ENCODE peak calls at places on chromosomes 16 and 17, in five cellular contexts. R, K, T, N and C are unnamed samples. For H3K4me1, the result is how much of the 10 kb centered on the place peaks cover.

GRCh38 chr16:15535772-15536171 is 101.4 kb downstream of the BMERB1 start:
- DNase-seq in R (no peak), K (no peak), T (no peak), N (no peak), C (no peak)

GRCh38 chr16:27239026-27239425 is 29.5 kb downstream of the NSMCE1 start:
- DNase-seq in N (no peak), K (no peak), T (peak), R (no peak), C (no peak)

GRCh38 chr17:69502488-69502887 is 88.0 kb downstream of the MAP2K6 start:
- DNase-seq in K (no peak), R (no peak), T (no peak), N (no peak), C (no peak)

GRCh38 chr16:89476379-89476778 is 14.0 kb downstream of the ANKRD11 start:
- DNase-seq in K (no peak), T (no peak), N (no peak), R (peak), C (no peak)

GRCh38 chr16:78489072-78489471 is 389.6 kb downstream of the WWOX start:
- DNase-seq in K (no peak), N (no peak), R (no peak), T (no peak), C (no peak)

GRCh38 chr17:50128441-50129302 is 1.3 kb downstream of the SAMD14 start:
- DNase-seq in T (no peak), R (no peak), K (no peak), N (no peak), C (no peak)

GRCh38 chr17:2972749-2973148 is 90.7 kb downstream of the OR1D5 start:
- DNase-seq in K (no peak), T (no peak), R (no peak), N (no peak), C (no peak)

GRCh38 chr17:30112794-30113193 is 3.8 kb upstream of the NSRP1 start:
- DNase-seq in N (no peak), K (no peak), R (no peak), T (no peak), C (no peak)

GRCh38 chr17:42053701-42054100 is 3.3 kb upstream of the C17orf113 start:
- DNase-seq in T (no peak), K (no peak), N (no peak), R (no peak), C (no peak)

GRCh38 chr17:9818760-9819159 is 3.1 kb downstream of the GSG1L2 start:
- DNase-seq in T (no peak), R (no peak), K (no peak), N (no peak), C (no peak)

GRCh38 chr16:31382485-31383161 is 10.5 kb upstream of the ITGAD start:
- DNase-seq in R (peak), K (peak), N (no peak), T (peak), C (peak)

GRCh38 chr17:72388765-72389473 is 268.1 kb downstream of the SOX9 start:
- DNase-seq in R (peak), K (no peak), T (no peak), N (no peak), C (no peak)

GRCh38 chr17:41521574-41522261 is 3.0 kb upstream of the KRT15 start:
- DNase-seq in T (no peak), K (no peak), N (no peak), R (peak), C (peak)

GRCh38 chr17:32822996-32823395 is 53.9 kb downstream of the MYO1D start:
- DNase-seq in T (no peak), K (no peak), N (no peak), R (no peak), C (no peak)

GRCh38 chr17:62611308-62611707 is 16.2 kb upstream of the MRC2 start:
- DNase-seq in N (no peak), T (no peak), R (no peak), K (no peak), C (no peak)

GRCh38 chr17:41812176-41813038 is at the start of gene FKBP10:
- DNase-seq in R (peak), T (peak), N (peak), K (no peak), C (peak)

GRCh38 chr16:22318690-22319358 is 21.6 kb downstream of the POLR3E start:
- DNase-seq in K (peak), T (no peak), R (peak), N (no peak), C (no peak)

GRCh38 chr16:48231675-48232214 is 12.4 kb upstream of the LONP2 start:
- DNase-seq in K (no peak), T (no peak), R (peak), N (no peak), C (no peak)

DNA sequence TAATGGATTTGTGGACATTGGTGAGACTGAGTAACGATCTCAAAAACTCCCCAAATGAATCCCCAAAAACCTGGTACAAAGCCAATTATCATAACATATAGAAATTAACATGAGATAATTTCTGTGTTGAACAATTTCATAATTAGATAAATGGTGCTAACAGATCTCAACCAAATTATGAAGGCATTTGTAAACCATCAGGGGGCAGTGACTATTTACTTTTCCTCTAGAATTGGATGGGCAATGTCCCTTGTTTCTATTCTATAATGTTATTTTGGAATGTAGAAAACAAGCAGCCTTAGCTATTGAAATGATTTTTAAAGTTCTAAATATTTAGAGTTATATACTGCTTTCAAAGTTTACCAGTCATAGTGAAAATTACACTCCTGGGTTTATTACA is 57.8 kb downstream of the MYH10 start:
- DNase-seq in R (no peak), T (no peak), K (no peak), N (no peak), C (no peak)
- TF ChIP-seq CTCF in R (no peak), T (no peak), K (no peak), N (no peak), C (no peak)

DNA sequence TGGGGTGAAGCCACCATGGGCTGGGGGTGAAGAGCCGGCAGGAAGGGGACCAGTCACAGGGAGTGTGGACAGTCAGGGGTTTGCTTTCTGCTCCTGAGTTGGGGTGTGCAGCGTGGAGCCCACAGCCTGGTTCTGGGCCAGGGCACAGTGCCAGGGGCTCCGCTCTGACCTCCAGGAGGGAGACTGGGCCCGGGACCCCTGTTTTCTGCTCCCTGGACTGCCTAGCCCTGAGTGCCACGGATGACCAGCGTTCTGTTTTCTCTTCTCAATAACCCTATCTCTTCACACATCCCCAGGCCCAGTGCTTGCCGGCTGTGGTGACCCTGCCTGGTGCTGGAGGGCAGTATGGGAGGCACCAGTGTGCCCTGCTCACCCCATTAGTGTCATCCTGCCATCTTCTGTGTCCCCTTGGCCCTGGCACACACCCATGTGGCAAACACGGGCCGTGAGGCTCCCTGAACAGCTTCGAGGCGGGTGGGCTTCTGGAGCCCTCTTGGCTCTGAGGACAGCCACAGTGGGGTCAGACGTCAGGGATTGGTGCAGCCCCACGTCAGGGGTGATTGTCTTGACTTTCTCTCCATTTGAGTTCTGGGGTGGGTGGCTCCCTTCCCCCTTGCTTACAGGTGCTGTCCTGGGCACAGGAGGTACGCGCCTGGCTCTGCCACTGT is 1.1 kb downstream of the CEMP1 start:
- DNase-seq in K (peak), R (no peak), T (no peak), N (no peak), C (peak)
- H3K4me1 ChIP-seq in K (under half), R (under half), T (under half), N (under half), C (under half)

GRCh38 chr16:84079664-84080063 is 37.1 kb upstream of the SLC38A8 start:
- DNase-seq in K (no peak), N (no peak), T (no peak), R (no peak), C (no peak)
- TF ChIP-seq CTCF in K (no peak), N (no peak), T (no peak), R (no peak), C (no peak)

DNA sequence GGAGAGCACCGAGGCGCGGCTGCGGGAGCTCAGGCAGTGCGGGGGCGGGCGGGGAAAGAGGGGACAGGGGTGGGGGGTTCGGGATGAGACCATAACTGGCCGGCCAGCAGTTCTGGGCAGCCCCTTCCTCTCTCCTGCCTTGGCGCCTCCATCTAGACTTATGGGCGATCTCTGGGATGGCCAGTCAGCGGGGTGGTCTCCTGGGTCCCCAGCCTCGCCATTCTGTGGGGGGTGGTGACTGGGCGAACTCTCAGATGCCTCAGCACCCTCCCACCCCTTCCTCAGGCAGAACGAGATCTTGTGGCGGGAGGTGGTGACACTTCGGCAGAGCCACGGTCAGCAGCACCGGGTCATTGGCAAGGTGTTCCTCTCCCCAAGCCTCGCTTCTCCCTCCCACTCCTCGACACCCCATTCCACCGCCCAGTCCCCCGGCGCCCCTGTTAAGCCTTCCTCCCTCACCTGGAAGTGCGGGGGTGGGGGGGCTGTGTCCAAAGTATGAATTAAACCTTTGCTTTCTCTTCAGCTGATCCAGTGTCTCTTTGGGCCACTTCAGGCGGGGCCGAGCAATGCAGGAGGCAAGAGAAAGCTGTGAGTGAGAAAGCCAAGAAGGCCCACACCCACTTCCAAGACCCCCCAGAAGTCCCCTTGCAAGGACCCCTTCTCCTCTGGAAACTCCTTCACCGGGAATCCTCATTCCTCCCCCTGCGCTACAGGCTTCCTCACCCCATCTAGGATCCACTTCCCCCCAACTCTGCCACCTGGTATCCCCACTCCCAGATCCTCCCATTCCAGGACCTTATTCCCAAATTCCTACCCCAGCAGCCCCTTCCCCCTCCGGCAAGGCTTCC is 1.7 kb downstream of the HSF4 start:
- DNase-seq in R (no peak), K (peak), T (no peak), N (no peak), C (no peak)
- H3K4me1 ChIP-seq in R (under half), K (under half), T (under half), N (under half), C (half or more)

GRCh38 chr16:24538756-24539294 is 541 bp upstream of the RBBP6 start:
- DNase-seq in T (no peak), N (no peak), R (no peak), K (no peak), C (no peak)

GRCh38 chr16:24537474-24538337 is 1.7 kb upstream of the RBBP6 start:
- DNase-seq in K (no peak), T (no peak), R (no peak), N (no peak), C (no peak)

GRCh38 chr16:24536671-24537070 is 2.7 kb upstream of the RBBP6 start:
- DNase-seq in R (no peak), K (no peak), N (no peak), T (no peak), C (no peak)

GRCh38 chr16:24534634-24535033 is 4.7 kb upstream of the RBBP6 start:
- DNase-seq in N (no peak), T (no peak), K (no peak), R (no peak), C (no peak)

DNA sequence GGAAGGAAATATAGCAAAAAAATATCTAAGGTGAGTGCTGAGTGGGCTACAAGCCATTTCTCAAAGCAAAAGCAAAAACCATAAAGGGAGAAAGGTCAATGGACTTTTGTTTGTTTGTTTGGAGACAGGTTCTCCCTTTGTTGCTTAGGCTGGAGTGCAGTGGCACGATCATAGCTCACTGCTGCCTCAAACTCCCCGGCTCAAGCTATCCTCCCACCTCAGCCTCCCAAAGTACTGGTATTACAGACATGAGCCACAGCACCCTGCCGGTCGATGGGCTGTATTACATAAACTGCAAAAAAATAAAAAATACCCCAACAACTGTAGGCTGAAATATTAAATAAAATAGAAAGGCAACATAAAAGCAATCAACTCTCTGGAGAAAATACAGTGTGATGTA is 3.5 kb upstream of the RBBP6 start:
- DNase-seq in R (no peak), K (no peak), T (no peak), N (no peak), C (no peak)
- TF ChIP-seq CTCF in R (no peak), K (no peak), T (no peak), N (no peak), C (no peak)

GRCh38 chr16:50265716-50266336 is 525 bp upstream of the ADCY7 start:
- DNase-seq in R (no peak), K (peak), T (no peak), N (no peak), C (no peak)

GRCh38 chr16:50265260-50265659 is 1.1 kb upstream of the ADCY7 start:
- DNase-seq in R (no peak), N (no peak), T (no peak), K (peak), C (peak)

GRCh38 chr16:50267151-50267631 is 840 bp downstream of the ADCY7 start:
- DNase-seq in N (no peak), R (no peak), K (peak), T (no peak), C (peak)

GRCh38 chr16:50267651-50268050 is 1.3 kb downstream of the ADCY7 start:
- DNase-seq in N (no peak), K (peak), T (no peak), R (no peak), C (no peak)

DNA sequence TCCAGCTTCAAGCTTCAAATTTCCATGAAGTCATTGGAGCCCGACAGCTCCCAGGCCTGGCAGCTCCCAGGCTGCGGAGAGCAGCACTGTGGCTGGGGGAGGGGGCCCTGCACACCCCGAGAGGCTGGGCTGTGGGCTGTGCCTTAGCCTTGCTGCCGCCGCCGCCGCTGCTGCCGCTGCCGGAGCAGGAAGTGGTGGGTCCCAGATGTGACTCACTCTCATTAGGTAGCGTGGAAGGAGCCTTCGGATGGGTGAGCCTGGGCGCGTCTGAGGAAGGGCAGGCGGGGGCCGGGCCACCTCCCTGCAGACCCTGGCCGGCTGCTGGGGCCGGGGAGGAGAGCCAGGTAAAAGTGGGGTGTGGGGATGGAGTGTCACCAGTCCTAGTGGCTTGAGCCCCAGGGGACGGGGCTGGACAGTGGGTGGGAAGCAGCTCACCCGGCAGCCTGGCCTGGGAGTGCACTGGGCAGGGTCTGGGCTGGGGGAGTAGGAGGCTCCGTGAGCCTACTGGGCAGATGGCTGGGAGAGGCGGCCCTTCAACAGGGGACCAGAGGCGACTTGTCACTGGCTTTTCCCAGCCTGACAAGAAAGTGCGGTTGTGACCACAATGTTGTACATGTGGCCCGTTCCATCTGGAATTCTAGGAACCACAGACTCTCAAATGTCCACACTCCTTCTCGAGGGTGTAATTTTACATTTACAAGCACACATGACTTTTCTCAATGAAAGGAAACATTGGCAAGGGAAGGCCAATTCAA is at the start of gene ADCY7:
- DNase-seq in R (peak), K (peak), T (peak), N (no peak), C (peak)
- H3K4me1 ChIP-seq in R (under half), K (under half), T (under half), N (under half), C (under half)

GRCh38 chr16:67936124-67936875 is at the start of gene PSMB10:
- DNase-seq in K (peak), T (peak), R (peak), N (peak), C (peak)
- TF ChIP-seq CTCF in K (no peak), T (no peak), R (no peak), N (no peak), C (no peak)

GRCh38 chr16:85206472-85207356 is 94.4 kb upstream of the CIBAR2 start:
- DNase-seq in T (peak), K (no peak), R (no peak), N (peak), C (peak)
- H3K4me1 ChIP-seq in T (half or more), K (under half), R (under half), N (under half), C (under half)